ENCODE peak calls at places on chromosomes 5 and 9, in nine cellular contexts. F is CD8-positive, alpha-beta T cell; J is pancreas; D is MM.1S; N is adrenal gland; P is effector memory CD4-positive, alpha-beta T cell; I is endodermal cell; L is mucosa of descending colon; K is A549. X is an unnamed sample.

GRCh38 chr5:34804913-34805312 is 34.1 kb upstream of the TTC23L start:
- DNase-seq in I (no peak), D (no peak), K (no peak), L (no peak), N (no peak), J (no peak), P (no peak), F (no peak), X (no peak)

GRCh38 chr9:94212531-94212930 is 46.6 kb upstream of the ZNF169 start:
- DNase-seq in D (no peak), L (no peak), F (no peak), N (no peak), K (no peak), P (no peak), J (no peak), I (peak; percentile 74), X (no peak)

GRCh38 chr9:109232449-109232848 is 65.4 kb upstream of the FRRS1L start:
- DNase-seq in L (no peak), N (no peak), F (no peak), P (no peak), D (no peak), J (no peak), K (no peak), I (no peak), X (no peak)

GRCh38 chr5:140145818-140146522 is 20.2 kb downstream of the IGIP start:
- DNase-seq in P (peak; percentile 34), L (peak; percentile 71), I (peak; percentile 88), K (peak; percentile 51), N (peak; percentile 81), D (peak; percentile 56), F (peak; percentile 57), J (peak; percentile 92), X (no peak)

GRCh38 chr5:107671742-107672211 is 1.0 kb upstream of the EFNA5 start:
- DNase-seq in L (no peak), J (no peak), D (peak; percentile 10), P (no peak), F (no peak), I (peak; percentile 84), N (no peak), K (peak; percentile 82), X (no peak)

GRCh38 chr5:57499262-57500050 is 16.8 kb upstream of the ACTBL2 start:
- DNase-seq in D (peak; percentile 84), N (no peak), P (no peak), L (peak; percentile 39), I (peak; percentile 66), F (no peak), J (no peak), K (peak; percentile 74), X (no peak)

GRCh38 chr5:140134277-140134935 is 8.7 kb downstream of the IGIP start:
- DNase-seq in P (no peak), I (no peak), J (no peak), D (no peak), N (no peak), F (no peak), L (no peak), K (no peak), X (no peak)

GRCh38 chr9:100578610-100579009 is 731 bp downstream of the CAVIN4 start:
- DNase-seq in L (no peak), N (no peak), F (no peak), I (no peak), D (no peak), K (no peak), J (no peak), P (no peak), X (no peak)

GRCh38 chr5:177459819-177460628 is 13.4 kb downstream of the DBN1 start:
- DNase-seq in J (no peak), F (no peak), D (peak; percentile 1), L (no peak), P (no peak), I (no peak), K (no peak), N (no peak), X (no peak)

GRCh38 chr5:10760033-10760975 is 730 bp downstream of the DAP start:
- DNase-seq in K (peak; percentile 52), D (peak; percentile 61), I (peak; percentile 84), N (peak; percentile 69), F (no peak), J (no peak), P (no peak), L (peak; percentile 81), X (no peak)

GRCh38 chr9:110578896-110579752 is at the start of gene SVEP1:
- DNase-seq in N (peak; percentile 39), D (no peak), J (peak; percentile 65), P (no peak), F (no peak), K (peak; percentile 46), L (peak; percentile 9), I (peak; percentile 84), X (peak; percentile 47)

GRCh38 chr5:127042593-127042992 is 12.2 kb upstream of the MARCHF3 start:
- DNase-seq in L (no peak), P (no peak), I (no peak), J (no peak), N (no peak), D (no peak), F (no peak), K (no peak), X (no peak)

GRCh38 chr5:102511666-102512065 is 12.9 kb upstream of the SLCO6A1 start:
- DNase-seq in I (no peak), D (no peak), L (no peak), J (no peak), K (no peak), F (no peak), P (no peak), N (no peak), X (no peak)

GRCh38 chr5:177528631-177529030 is 11.9 kb upstream of the DDX41 start:
- DNase-seq in D (no peak), I (no peak), N (no peak), P (no peak), L (no peak), K (no peak), F (no peak), J (peak; percentile 36), X (no peak)

GRCh38 chr5:23013395-23013994 is 160.4 kb upstream of the CDH12 start:
- DNase-seq in K (no peak), J (no peak), N (no peak), L (no peak), I (no peak), F (no peak), P (no peak), D (no peak), X (no peak)

GRCh38 chr9:122109035-122109813 is 16.1 kb upstream of the TTLL11 start:
- DNase-seq in L (no peak), N (no peak), P (no peak), J (no peak), K (no peak), I (no peak), D (no peak), F (no peak), X (no peak)

GRCh38 chr9:38622961-38623360 is 2.6 kb upstream of the ANKRD18A start:
- DNase-seq in J (no peak), N (no peak), I (no peak), K (no peak), D (no peak), L (no peak), P (no peak), F (no peak), X (no peak)

DNA sequence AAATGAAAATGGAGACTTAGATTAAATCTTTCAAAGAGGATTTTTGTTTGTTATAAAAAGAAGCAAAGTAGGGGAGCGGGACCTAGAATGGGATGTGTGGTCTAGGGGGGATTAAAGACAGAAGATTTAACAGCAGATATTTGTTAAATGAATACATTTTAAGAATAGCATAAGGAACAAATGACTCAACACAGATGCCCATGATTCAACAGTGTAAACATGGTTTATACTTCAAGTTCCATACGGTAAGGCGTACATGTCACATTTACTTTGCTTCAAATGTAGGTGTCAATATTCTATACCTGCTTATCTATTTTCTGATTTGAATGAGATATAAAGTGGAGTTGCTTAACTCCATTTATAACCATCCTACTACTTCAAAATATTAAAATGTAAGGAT is 1.5 kb downstream of the TICAM2 start:
- DNase-seq in I (no peak), L (no peak), P (no peak), J (no peak), F (no peak), K (no peak), N (no peak), D (no peak), X (no peak)
- H3K4me3 ChIP-seq in I (no peak overlapping the region), L (no peak overlapping the region), P (no peak overlapping the region), J (no peak overlapping the region), F (no peak overlapping the region), K (no peak overlapping the region), N (peak overlapping the region; percentile 61), D (no peak overlapping the region), X (no peak overlapping the region)

DNA sequence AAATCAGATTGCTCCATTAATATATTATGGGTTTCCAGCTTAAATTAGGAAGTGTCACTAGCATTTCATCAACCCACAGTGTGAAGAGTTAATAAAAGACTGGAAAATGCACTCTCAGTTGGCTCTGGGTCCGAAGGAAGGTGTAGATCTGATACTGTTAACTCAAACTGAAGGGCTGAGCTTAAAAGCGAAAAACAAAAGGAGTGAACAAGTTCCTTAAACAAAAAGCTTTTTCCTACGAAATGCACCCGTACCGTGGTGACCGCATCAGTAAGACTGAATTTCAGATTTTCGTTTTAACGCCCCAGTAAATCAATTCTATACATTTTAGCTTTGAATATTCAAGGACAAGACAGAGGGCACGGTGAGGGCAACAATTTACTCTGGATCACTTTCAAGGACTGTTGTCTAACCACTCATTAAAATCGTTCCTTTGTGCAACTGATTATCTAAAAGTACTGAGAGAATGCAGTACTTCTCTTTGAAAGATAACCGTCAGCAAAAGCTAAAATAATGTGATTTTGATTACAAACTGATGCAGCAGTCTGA is 1.9 kb downstream of the HOMER1 start:
- DNase-seq in I (no peak), D (no peak), L (no peak), P (no peak), N (no peak), K (no peak), J (no peak), F (no peak), X (no peak)
- H3K4me3 ChIP-seq in I (peak overlapping the region; percentile 84), D (no peak overlapping the region), L (no peak overlapping the region), P (no peak overlapping the region), N (no peak overlapping the region), K (peak overlapping the region; percentile 77), J (peak overlapping the region; percentile 88), F (no peak overlapping the region), X (peak overlapping the region; percentile 93)

GRCh38 chr9:23005061-23005690 is 558.6 kb downstream of the DMRTA1 start:
- DNase-seq in D (no peak), F (no peak), N (no peak), I (peak; percentile 45), L (no peak), J (no peak), K (no peak), P (no peak), X (no peak)
- H3K4me3 ChIP-seq in D (no peak overlapping the region), F (no peak overlapping the region), N (no peak overlapping the region), I (no peak overlapping the region), L (no peak overlapping the region), J (no peak overlapping the region), K (no peak overlapping the region), P (no peak overlapping the region), X (no peak overlapping the region)

DNA sequence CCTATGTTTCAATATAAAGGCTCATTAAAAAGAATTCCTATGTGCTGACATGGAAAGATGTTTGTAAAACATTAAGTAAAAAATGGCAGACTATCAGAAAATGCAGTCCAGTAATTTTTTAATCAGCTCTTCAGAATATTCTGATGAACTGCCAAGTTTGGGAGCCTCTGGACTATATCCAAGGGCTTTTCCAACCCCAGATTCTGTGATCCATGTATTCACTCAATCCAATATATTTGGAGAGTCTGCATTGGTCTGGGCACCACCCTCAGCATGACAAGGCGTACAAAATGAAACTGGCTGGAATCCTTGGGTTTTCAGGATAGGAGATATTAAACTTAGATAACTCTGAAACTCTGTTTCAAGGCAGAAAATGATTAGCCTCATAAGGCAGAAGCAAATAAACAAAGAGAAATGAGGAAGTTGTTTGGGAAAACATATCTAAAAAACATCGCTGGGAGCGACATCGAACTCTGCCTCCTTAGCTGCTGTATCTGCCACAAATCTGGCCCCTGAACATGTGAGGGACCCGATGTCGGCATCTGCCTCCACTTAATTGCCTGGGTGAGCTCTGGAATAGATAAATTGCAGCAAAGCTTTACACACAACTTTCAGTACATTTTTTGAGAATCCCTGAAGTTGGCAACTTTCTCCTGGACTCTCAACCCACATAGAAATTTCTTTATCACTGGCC is 14.4 kb downstream of the PDE6A start:
- DNase-seq in I (no peak), D (no peak), N (peak; percentile 48), F (no peak), J (no peak), L (no peak), P (no peak), K (no peak), X (no peak)
- H3K4me3 ChIP-seq in I (no peak overlapping the region), D (no peak overlapping the region), N (peak overlapping the region; percentile 48), F (no peak overlapping the region), J (peak overlapping the region; percentile 15), L (no peak overlapping the region), P (no peak overlapping the region), K (no peak overlapping the region), X (no peak overlapping the region)